ENCODE peak calls at places on chromosomes 3 and 15, in five cellular contexts. D, I, V, U and T are unnamed samples.

GRCh38 chr3:126208618-126209256 is 28.4 kb upstream of the ALDH1L1 start:
- DNase-seq in D (peak), I (peak), V (no peak), U (peak), T (peak)

GRCh38 chr3:170813261-170813660 is 56.7 kb downstream of the RPL22L1 start:
- DNase-seq in D (no peak), I (no peak), V (no peak), U (no peak), T (no peak)

GRCh38 chr3:71725279-71725991 is at the start of gene EIF4E3:
- DNase-seq in D (peak), I (peak), V (peak), U (peak), T (no peak)

GRCh38 chr15:25241241-25241801 is 197.5 kb downstream of the UBE3A start:
- DNase-seq in D (no peak), I (peak), V (no peak), U (no peak), T (no peak)

GRCh38 chr3:38655708-38656300 is 6.3 kb upstream of the SCN5A start:
- DNase-seq in D (no peak), I (no peak), V (no peak), U (peak), T (no peak)

GRCh38 chr3:171846594-171846993 is 3.4 kb downstream of the TMEM212 start:
- DNase-seq in D (no peak), I (no peak), V (no peak), U (no peak), T (no peak)

GRCh38 chr3:177883957-177884356 is 652.3 kb upstream of the KCNMB2 start:
- DNase-seq in D (no peak), I (no peak), V (no peak), U (no peak), T (no peak)

GRCh38 chr3:133701435-133702358 is 40.0 kb upstream of the TOPBP1 start:
- DNase-seq in D (no peak), I (no peak), V (no peak), U (no peak), T (no peak)

GRCh38 chr3:134371542-134372324 is 2.5 kb downstream of the AMOTL2 start:
- DNase-seq in D (no peak), I (no peak), V (no peak), U (no peak), T (no peak)

GRCh38 chr3:31606453-31606852 is 73.7 kb downstream of the STT3B start:
- DNase-seq in D (no peak), I (no peak), V (no peak), U (no peak), T (no peak)

GRCh38 chr3:142863010-142863787 is 25.7 kb downstream of the PCOLCE2 start:
- DNase-seq in D (no peak), I (no peak), V (no peak), U (peak), T (no peak)

GRCh38 chr15:26970712-26971210 is at the start of gene GABRG3:
- DNase-seq in D (no peak), I (no peak), V (no peak), U (no peak), T (peak)

GRCh38 chr3:134351421-134351820 is 22.8 kb downstream of the AMOTL2 start:
- DNase-seq in D (no peak), I (no peak), V (no peak), U (no peak), T (no peak)